ENCODE peak calls at places on chromosomes 4 and X, in four cellular contexts. K is heart right ventricle; V is CD4-positive, CD25-positive, alpha-beta regulatory T cell; N is sigmoid colon. A is an unnamed sample.

GRCh38 chr4:137200322-137200721 is 332.0 kb downstream of the PCDH18 start:
- DNase-seq in K (no peak), V (no peak), N (no peak), A (no peak)

GRCh38 chrX:19332983-19333382 is 10.7 kb upstream of the PDHA1 start:
- DNase-seq in K (peak), V (no peak), N (no peak), A (no peak)

GRCh38 chrX:74249963-74250362 is 54.0 kb upstream of the ZCCHC13 start:
- DNase-seq in K (no peak), V (no peak), N (no peak), A (no peak)

GRCh38 chrX:153935326-153935851 is 552 bp upstream of the NAA10 start:
- DNase-seq in K (no peak), V (no peak), N (no peak), A (no peak)

GRCh38 chrX:47556045-47556623 is 4.9 kb upstream of the ARAF start:
- DNase-seq in K (peak), V (peak), N (peak), A (peak)

GRCh38 chrX:40877869-40878268 is 142.5 kb upstream of the MED14 start:
- DNase-seq in K (no peak), V (peak), N (no peak), A (peak)

GRCh38 chrX:21806691-21807090 is 32.7 kb upstream of the MBTPS2 start:
- DNase-seq in K (no peak), V (no peak), N (no peak), A (no peak)

GRCh38 chrX:1134976-1135375 is 77.5 kb downstream of the CRLF2 start:
- DNase-seq in K (no peak), V (no peak), N (peak), A (no peak)

GRCh38 chrX:2502668-2503519 is 2.1 kb upstream of the DHRSX start:
- DNase-seq in K (no peak), V (no peak), N (no peak), A (no peak)

GRCh38 chr4:37960679-37961078 is 481 bp downstream of the PTTG2 start:
- DNase-seq in K (no peak), V (no peak), N (no peak), A (no peak)

GRCh38 chrX:11789809-11790208 is 31.8 kb downstream of the MSL3 start:
- DNase-seq in K (no peak), V (no peak), N (no peak), A (no peak)

GRCh38 chr4:2798399-2799301 is 5.8 kb downstream of the SH3BP2 start:
- DNase-seq in K (peak), V (peak), N (peak), A (peak)

GRCh38 chrX:119272882-119273806 is 37.1 kb downstream of the PGRMC1 start:
- DNase-seq in K (peak), V (peak), N (peak), A (peak)

DNA sequence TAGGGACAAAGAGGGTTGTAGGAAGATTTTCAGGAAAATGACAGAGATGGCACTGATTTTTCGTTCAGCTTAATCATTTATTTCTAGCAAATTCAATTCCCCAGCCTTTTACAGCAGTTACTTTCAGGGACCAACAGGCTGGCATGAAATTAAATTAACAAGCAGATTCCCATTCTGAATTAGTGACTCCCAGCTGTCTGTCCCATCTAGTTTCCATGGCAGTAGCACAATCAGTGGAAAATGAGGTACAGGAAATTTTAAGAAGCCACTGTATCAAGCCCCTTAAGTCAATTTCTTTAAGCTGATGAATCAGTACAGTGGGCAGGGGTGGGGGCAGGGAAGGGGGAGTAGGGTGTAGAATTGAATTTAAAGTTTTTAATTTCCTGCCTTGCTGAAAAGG is 121.1 kb upstream of the TEX13C start:
- DNase-seq in K (no peak), V (no peak), N (no peak), A (no peak)
- H3K27ac ChIP-seq in K (no peak), V (no peak), N (no peak), A (no peak)

GRCh38 chrX:118117069-118117405 is 427 bp upstream of the KLHL13 start:
- DNase-seq in K (no peak), V (no peak), N (peak), A (no peak)
- H3K27ac ChIP-seq in K (no peak), V (no peak), N (peak), A (no peak)

GRCh38 chr4:173526724-173527102 is 3.3 kb downstream of the HAND2 start:
- DNase-seq in K (no peak), V (no peak), N (peak), A (no peak)

GRCh38 chr4:173526034-173526482 is 4.0 kb downstream of the HAND2 start:
- DNase-seq in K (no peak), V (no peak), N (peak), A (no peak)

GRCh38 chr4:173525118-173526033 is 4.7 kb downstream of the HAND2 start:
- DNase-seq in K (peak), V (no peak), N (peak), A (no peak)

GRCh38 chr4:173528378-173529321 is 1.4 kb downstream of the HAND2 start:
- DNase-seq in K (peak), V (no peak), N (peak), A (no peak)

GRCh38 chr4:173527103-173527876 is 2.7 kb downstream of the HAND2 start:
- DNase-seq in K (peak), V (no peak), N (peak), A (no peak)
- H3K27ac ChIP-seq in K (peak), V (no peak), N (peak), A (no peak)

DNA sequence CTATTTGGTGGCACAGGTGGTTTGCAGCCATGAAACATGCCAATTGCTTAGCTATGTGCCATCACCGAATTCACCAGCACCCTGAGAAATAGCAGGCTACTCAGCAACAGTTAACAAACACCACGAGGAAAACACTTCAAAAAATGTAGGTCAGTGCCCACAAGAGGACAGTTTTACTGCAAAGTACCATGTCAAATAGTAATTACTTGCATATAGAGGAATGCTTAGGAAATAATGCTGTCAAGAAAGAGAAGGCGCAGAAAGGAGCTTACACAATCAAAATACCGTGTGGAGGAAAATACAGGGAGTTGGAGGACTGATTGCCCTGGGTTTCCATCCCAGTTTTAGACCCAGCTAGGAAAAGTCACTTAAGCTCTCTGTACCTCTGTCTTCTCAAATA is 44.3 kb upstream of the IL21 start:
- DNase-seq in K (no peak), V (no peak), N (no peak), A (no peak)
- H3K27ac ChIP-seq in K (no peak), V (no peak), N (peak), A (no peak)

GRCh38 chr4:16687845-16688244 is 210.6 kb downstream of the LDB2 start:
- DNase-seq in K (no peak), V (no peak), N (no peak), A (no peak)
- H3K27ac ChIP-seq in K (no peak), V (no peak), N (no peak), A (no peak)

GRCh38 chr4:88818650-88819470 is 121.2 kb upstream of the NAP1L5 start:
- DNase-seq in K (no peak), V (peak), N (peak), A (peak)
- H3K27ac ChIP-seq in K (no peak), V (peak), N (peak), A (peak)

GRCh38 chrX:150730719-150731118 is 37.5 kb downstream of the MTMR1 start:
- DNase-seq in K (no peak), V (no peak), N (no peak), A (no peak)

GRCh38 chrX:150731795-150732194 is 38.6 kb downstream of the MTMR1 start:
- DNase-seq in K (no peak), V (no peak), N (no peak), A (no peak)

GRCh38 chrX:150729956-150730355 is 36.8 kb downstream of the MTMR1 start:
- DNase-seq in K (no peak), V (no peak), N (no peak), A (no peak)
- H3K27ac ChIP-seq in K (no peak), V (no peak), N (no peak), A (no peak)